ENCODE peak calls at places on chromosome 7, in eight cellular contexts. One of them, this sample, is unnamed.

GRCh38 chr7:42876182-42877068 is 35.4 kb downstream of the C7orf25 start:
- DNase-seq in ovary: peak; percentile 43
- DNase-seq in heart left ventricle: no peak
- DNase-seq in spleen: no peak
- DNase-seq in uterus: peak; percentile 67
- DNase-seq in A549: peak; percentile 58
- DNase-seq in tibial nerve: peak; percentile 30
- DNase-seq in stomach: peak; percentile 63
- DNase-seq in this sample: no peak

GRCh38 chr7:29346574-29346973 is 152.0 kb downstream of the CHN2 start:
- DNase-seq in ovary: no peak
- DNase-seq in heart left ventricle: no peak
- DNase-seq in spleen: no peak
- DNase-seq in uterus: no peak
- DNase-seq in A549: no peak
- DNase-seq in tibial nerve: no peak
- DNase-seq in stomach: no peak
- DNase-seq in this sample: no peak

GRCh38 chr7:103048833-103049232 is 25.8 kb downstream of the FBXL13 start:
- DNase-seq in ovary: no peak
- DNase-seq in heart left ventricle: no peak
- DNase-seq in spleen: no peak
- DNase-seq in uterus: no peak
- DNase-seq in A549: peak; percentile 50
- DNase-seq in tibial nerve: no peak
- DNase-seq in stomach: no peak
- DNase-seq in this sample: no peak

GRCh38 chr7:16416289-16417282 is 4.8 kb downstream of the CRPPA start:
- DNase-seq in ovary: no peak
- DNase-seq in heart left ventricle: no peak
- DNase-seq in spleen: no peak
- DNase-seq in uterus: no peak
- DNase-seq in A549: no peak
- DNase-seq in tibial nerve: no peak
- DNase-seq in stomach: no peak
- DNase-seq in this sample: no peak

GRCh38 chr7:89238156-89238555 is 442.6 kb upstream of the TEX47 start:
- DNase-seq in ovary: no peak
- DNase-seq in heart left ventricle: no peak
- DNase-seq in spleen: no peak
- DNase-seq in uterus: no peak
- DNase-seq in A549: no peak
- DNase-seq in tibial nerve: no peak
- DNase-seq in stomach: no peak
- DNase-seq in this sample: no peak

GRCh38 chr7:42237891-42238531 is 1.0 kb upstream of the GLI3 start:
- DNase-seq in ovary: peak; percentile 92
- DNase-seq in heart left ventricle: peak; percentile 82
- DNase-seq in spleen: no peak
- DNase-seq in uterus: peak; percentile 89
- DNase-seq in A549: no peak
- DNase-seq in tibial nerve: peak; percentile 63
- DNase-seq in stomach: no peak
- DNase-seq in this sample: peak; percentile 81

GRCh38 chr7:40232242-40232929 is 97.6 kb downstream of the SUGCT start:
- DNase-seq in ovary: no peak
- DNase-seq in heart left ventricle: no peak
- DNase-seq in spleen: no peak
- DNase-seq in uterus: no peak
- DNase-seq in A549: peak; percentile 56
- DNase-seq in tibial nerve: no peak
- DNase-seq in stomach: no peak
- DNase-seq in this sample: no peak

GRCh38 chr7:39459606-39460090 is 106.6 kb upstream of the YAE1 start:
- DNase-seq in ovary: no peak
- DNase-seq in heart left ventricle: no peak
- DNase-seq in spleen: no peak
- DNase-seq in uterus: no peak
- DNase-seq in A549: no peak
- DNase-seq in tibial nerve: no peak
- DNase-seq in stomach: no peak
- DNase-seq in this sample: no peak

GRCh38 chr7:158740657-158741293 is 36.2 kb upstream of the NCAPG2 start:
- DNase-seq in ovary: peak; percentile 79
- DNase-seq in heart left ventricle: no peak
- DNase-seq in spleen: no peak
- DNase-seq in uterus: peak; percentile 69
- DNase-seq in A549: peak; percentile 80
- DNase-seq in tibial nerve: no peak
- DNase-seq in stomach: no peak
- DNase-seq in this sample: no peak

GRCh38 chr7:40199076-40199802 is 64.4 kb downstream of the SUGCT start:
- DNase-seq in ovary: no peak
- DNase-seq in heart left ventricle: no peak
- DNase-seq in spleen: no peak
- DNase-seq in uterus: no peak
- DNase-seq in A549: peak; percentile 25
- DNase-seq in tibial nerve: no peak
- DNase-seq in stomach: no peak
- DNase-seq in this sample: no peak

GRCh38 chr7:108145401-108145800 is 15.2 kb upstream of the LAMB4 start:
- DNase-seq in ovary: no peak
- DNase-seq in heart left ventricle: no peak
- DNase-seq in spleen: no peak
- DNase-seq in uterus: no peak
- DNase-seq in A549: no peak
- DNase-seq in tibial nerve: no peak
- DNase-seq in stomach: no peak
- DNase-seq in this sample: no peak

GRCh38 chr7:108142675-108143259 is 12.6 kb upstream of the LAMB4 start:
- DNase-seq in ovary: no peak
- DNase-seq in heart left ventricle: no peak
- DNase-seq in spleen: no peak
- DNase-seq in uterus: no peak
- DNase-seq in A549: no peak
- DNase-seq in tibial nerve: no peak
- DNase-seq in stomach: no peak
- DNase-seq in this sample: no peak

GRCh38 chr7:108144931-108145330 is 14.8 kb upstream of the LAMB4 start:
- DNase-seq in ovary: no peak
- DNase-seq in heart left ventricle: no peak
- DNase-seq in spleen: no peak
- DNase-seq in uterus: no peak
- DNase-seq in A549: no peak
- DNase-seq in tibial nerve: no peak
- DNase-seq in stomach: no peak
- DNase-seq in this sample: no peak

GRCh38 chr7:108142180-108142579 is 12.0 kb upstream of the LAMB4 start:
- DNase-seq in ovary: no peak
- DNase-seq in heart left ventricle: no peak
- DNase-seq in spleen: no peak
- DNase-seq in uterus: no peak
- DNase-seq in A549: no peak
- DNase-seq in tibial nerve: no peak
- DNase-seq in stomach: no peak
- DNase-seq in this sample: no peak

GRCh38 chr7:108143658-108144420 is 13.7 kb upstream of the LAMB4 start:
- DNase-seq in ovary: no peak
- DNase-seq in heart left ventricle: no peak
- DNase-seq in spleen: no peak
- DNase-seq in uterus: no peak
- DNase-seq in A549: no peak
- DNase-seq in tibial nerve: no peak
- DNase-seq in stomach: no peak
- DNase-seq in this sample: no peak
- TF ChIP-seq CTCF in ovary: no peak
- TF ChIP-seq CTCF in heart left ventricle: no peak
- TF ChIP-seq CTCF in spleen: no peak
- TF ChIP-seq CTCF in uterus: no peak
- TF ChIP-seq CTCF in A549: no peak
- TF ChIP-seq CTCF in tibial nerve: no peak
- TF ChIP-seq CTCF in stomach: no peak
- TF ChIP-seq CTCF in this sample: no peak

GRCh38 chr7:55931421-55932151 is 20.1 kb upstream of the MRPS17 start:
- DNase-seq in ovary: no peak
- DNase-seq in heart left ventricle: no peak
- DNase-seq in spleen: no peak
- DNase-seq in uterus: no peak
- DNase-seq in A549: no peak
- DNase-seq in tibial nerve: no peak
- DNase-seq in stomach: no peak
- DNase-seq in this sample: no peak

DNA sequence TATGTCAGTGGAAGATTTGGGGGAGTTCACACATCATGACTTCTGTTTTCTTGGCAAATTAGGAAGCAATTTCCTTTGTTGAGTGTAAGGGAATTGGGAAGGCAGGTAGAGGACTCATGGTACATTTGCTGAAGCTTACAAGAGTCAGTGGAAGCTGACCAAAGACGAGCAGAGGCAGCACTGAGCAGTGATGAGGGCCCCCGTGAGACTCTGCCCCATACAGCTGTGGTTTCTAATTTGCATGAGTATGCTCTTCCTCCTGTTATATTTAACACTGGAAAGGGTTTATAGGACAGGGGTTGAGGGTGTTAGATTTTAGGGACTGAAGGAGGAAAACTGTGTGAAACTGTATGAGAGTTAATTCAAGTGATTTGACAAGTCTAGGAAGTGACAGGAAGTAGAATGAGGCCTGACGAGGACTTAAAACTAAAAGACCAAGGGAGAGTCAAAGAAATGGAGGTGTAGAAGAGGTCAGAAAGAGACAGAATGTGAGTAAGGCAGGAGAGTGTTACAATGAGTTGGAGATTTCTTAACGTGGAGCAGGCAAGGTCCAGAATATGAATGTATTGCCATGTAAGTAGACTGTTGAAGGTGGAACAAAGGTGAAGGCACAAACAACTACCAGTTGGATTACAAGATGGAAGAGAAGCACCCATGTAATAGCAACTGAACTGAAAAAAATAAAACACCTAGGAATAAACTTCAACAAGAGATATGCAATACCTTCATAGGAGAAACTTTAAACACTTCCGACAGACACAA is 23.5 kb upstream of the MRPS17 start:
- DNase-seq in ovary: no peak
- DNase-seq in heart left ventricle: no peak
- DNase-seq in spleen: no peak
- DNase-seq in uterus: no peak
- DNase-seq in A549: no peak
- DNase-seq in tibial nerve: no peak
- DNase-seq in stomach: no peak
- DNase-seq in this sample: no peak
- TF ChIP-seq POLR2A in ovary: no peak
- TF ChIP-seq POLR2A in heart left ventricle: no peak
- TF ChIP-seq POLR2A in spleen: no peak
- TF ChIP-seq POLR2A in uterus: no peak
- TF ChIP-seq POLR2A in A549: no peak
- TF ChIP-seq POLR2A in tibial nerve: no peak
- TF ChIP-seq POLR2A in stomach: no peak
- TF ChIP-seq POLR2A in this sample: no peak

GRCh38 chr7:100367251-100367620 is 6.1 kb upstream of the PILRA start:
- DNase-seq in ovary: no peak
- DNase-seq in heart left ventricle: peak; percentile 39
- DNase-seq in spleen: no peak
- DNase-seq in uterus: no peak
- DNase-seq in A549: no peak
- DNase-seq in tibial nerve: no peak
- DNase-seq in stomach: no peak
- DNase-seq in this sample: no peak
- H3K27ac ChIP-seq in ovary: no peak overlapping the region
- H3K27ac ChIP-seq in heart left ventricle: no peak overlapping the region
- H3K27ac ChIP-seq in spleen: peak overlapping the region; percentile 79
- H3K27ac ChIP-seq in uterus: no peak overlapping the region
- H3K27ac ChIP-seq in A549: no peak overlapping the region
- H3K27ac ChIP-seq in tibial nerve: no peak overlapping the region
- H3K27ac ChIP-seq in stomach: no peak overlapping the region
- H3K27ac ChIP-seq in this sample: no peak overlapping the region

GRCh38 chr7:10128748-10129147 is 844.9 kb upstream of the PHF14 start:
- DNase-seq in ovary: no peak
- DNase-seq in heart left ventricle: no peak
- DNase-seq in spleen: no peak
- DNase-seq in uterus: no peak
- DNase-seq in A549: no peak
- DNase-seq in tibial nerve: no peak
- DNase-seq in stomach: no peak
- DNase-seq in this sample: no peak
- TF ChIP-seq CTCF in ovary: no peak
- TF ChIP-seq CTCF in heart left ventricle: no peak
- TF ChIP-seq CTCF in spleen: no peak
- TF ChIP-seq CTCF in uterus: no peak
- TF ChIP-seq CTCF in A549: no peak
- TF ChIP-seq CTCF in tibial nerve: peak; percentile 34
- TF ChIP-seq CTCF in stomach: no peak
- TF ChIP-seq CTCF in this sample: no peak

GRCh38 chr7:66076459-66077329 is 1.1 kb downstream of the ASL start:
- DNase-seq in ovary: no peak
- DNase-seq in heart left ventricle: no peak
- DNase-seq in spleen: peak; percentile 73
- DNase-seq in uterus: no peak
- DNase-seq in A549: peak; percentile 30
- DNase-seq in tibial nerve: no peak
- DNase-seq in stomach: peak; percentile 66
- DNase-seq in this sample: no peak
- TF ChIP-seq POLR2A in ovary: no peak
- TF ChIP-seq POLR2A in heart left ventricle: no peak
- TF ChIP-seq POLR2A in spleen: no peak
- TF ChIP-seq POLR2A in uterus: no peak
- TF ChIP-seq POLR2A in A549: no peak
- TF ChIP-seq POLR2A in tibial nerve: no peak
- TF ChIP-seq POLR2A in stomach: no peak
- TF ChIP-seq POLR2A in this sample: no peak

GRCh38 chr7:107012691-107013090 is 31.8 kb upstream of the PRKAR2B start:
- DNase-seq in ovary: no peak
- DNase-seq in heart left ventricle: no peak
- DNase-seq in spleen: no peak
- DNase-seq in uterus: no peak
- DNase-seq in A549: no peak
- DNase-seq in tibial nerve: no peak
- DNase-seq in stomach: no peak
- DNase-seq in this sample: no peak

GRCh38 chr7:107017965-107018714 is 26.4 kb upstream of the PRKAR2B start:
- DNase-seq in ovary: no peak
- DNase-seq in heart left ventricle: no peak
- DNase-seq in spleen: no peak
- DNase-seq in uterus: no peak
- DNase-seq in A549: no peak
- DNase-seq in tibial nerve: no peak
- DNase-seq in stomach: no peak
- DNase-seq in this sample: no peak

GRCh38 chr7:107016312-107016711 is 28.2 kb upstream of the PRKAR2B start:
- DNase-seq in ovary: no peak
- DNase-seq in heart left ventricle: no peak
- DNase-seq in spleen: no peak
- DNase-seq in uterus: no peak
- DNase-seq in A549: no peak
- DNase-seq in tibial nerve: no peak
- DNase-seq in stomach: no peak
- DNase-seq in this sample: no peak

GRCh38 chr7:107009846-107010203 is 34.7 kb upstream of the PRKAR2B start:
- DNase-seq in ovary: no peak
- DNase-seq in heart left ventricle: no peak
- DNase-seq in spleen: no peak
- DNase-seq in uterus: no peak
- DNase-seq in A549: no peak
- DNase-seq in tibial nerve: no peak
- DNase-seq in stomach: no peak
- DNase-seq in this sample: no peak

GRCh38 chr7:107014381-107015023 is 30.0 kb upstream of the PRKAR2B start:
- DNase-seq in ovary: no peak
- DNase-seq in heart left ventricle: no peak
- DNase-seq in spleen: no peak
- DNase-seq in uterus: no peak
- DNase-seq in A549: no peak
- DNase-seq in tibial nerve: no peak
- DNase-seq in stomach: no peak
- DNase-seq in this sample: no peak
- H3K27ac ChIP-seq in ovary: no peak overlapping the region
- H3K27ac ChIP-seq in heart left ventricle: peak overlapping the region; percentile 64
- H3K27ac ChIP-seq in spleen: no peak overlapping the region
- H3K27ac ChIP-seq in uterus: no peak overlapping the region
- H3K27ac ChIP-seq in A549: no peak overlapping the region
- H3K27ac ChIP-seq in tibial nerve: no peak overlapping the region
- H3K27ac ChIP-seq in stomach: no peak overlapping the region
- H3K27ac ChIP-seq in this sample: no peak overlapping the region